ENCODE peak calls at places on chromosomes 16 and 17, in five cellular contexts. One of them, this sample, is unnamed.

GRCh38 chr16:77191259-77191969 is 424 bp downstream of the MON1B start:
- DNase-seq in NCI-H1930: no peak
- DNase-seq in C1 segment of cervical spinal cord: no peak
- DNase-seq in SW480: peak
- DNase-seq in RPMI7951: peak
- DNase-seq in this sample: no peak

GRCh38 chr16:63473710-63474109 is 1437.5 kb upstream of the CDH8 start:
- DNase-seq in NCI-H1930: no peak
- DNase-seq in C1 segment of cervical spinal cord: no peak
- DNase-seq in SW480: no peak
- DNase-seq in RPMI7951: no peak
- DNase-seq in this sample: no peak

GRCh38 chr17:31695456-31696090 is 163.5 kb downstream of the COPRS start:
- DNase-seq in NCI-H1930: no peak
- DNase-seq in C1 segment of cervical spinal cord: no peak
- DNase-seq in SW480: no peak
- DNase-seq in RPMI7951: peak
- DNase-seq in this sample: no peak

GRCh38 chr16:31404353-31405064 is 11.4 kb downstream of the ITGAD start:
- DNase-seq in NCI-H1930: no peak
- DNase-seq in C1 segment of cervical spinal cord: no peak
- DNase-seq in SW480: no peak
- DNase-seq in RPMI7951: peak
- DNase-seq in this sample: no peak

GRCh38 chr17:65515959-65516948 is 45.2 kb downstream of the AXIN2 start:
- DNase-seq in NCI-H1930: no peak
- DNase-seq in C1 segment of cervical spinal cord: no peak
- DNase-seq in SW480: peak
- DNase-seq in RPMI7951: no peak
- DNase-seq in this sample: no peak

GRCh38 chr17:35731239-35731931 is at the start of gene RASL10B:
- DNase-seq in NCI-H1930: peak
- DNase-seq in C1 segment of cervical spinal cord: no peak
- DNase-seq in SW480: peak
- DNase-seq in RPMI7951: peak
- DNase-seq in this sample: no peak

GRCh38 chr17:77124192-77124908 is 16.4 kb upstream of the SEC14L1 start:
- DNase-seq in NCI-H1930: no peak
- DNase-seq in C1 segment of cervical spinal cord: peak
- DNase-seq in SW480: peak
- DNase-seq in RPMI7951: peak
- DNase-seq in this sample: no peak

GRCh38 chr17:57985675-57985974 is 2.4 kb downstream of the VEZF1 start:
- DNase-seq in NCI-H1930: no peak
- DNase-seq in C1 segment of cervical spinal cord: no peak
- DNase-seq in SW480: peak
- DNase-seq in RPMI7951: peak
- DNase-seq in this sample: no peak

GRCh38 chr17:69525920-69526841 is 111.7 kb downstream of the MAP2K6 start:
- DNase-seq in NCI-H1930: peak
- DNase-seq in C1 segment of cervical spinal cord: peak
- DNase-seq in SW480: peak
- DNase-seq in RPMI7951: peak
- DNase-seq in this sample: no peak

GRCh38 chr17:63382826-63383225 is 63.3 kb downstream of the CYB561 start:
- DNase-seq in NCI-H1930: no peak
- DNase-seq in C1 segment of cervical spinal cord: no peak
- DNase-seq in SW480: no peak
- DNase-seq in RPMI7951: peak
- DNase-seq in this sample: no peak

GRCh38 chr17:57577751-57578607 is 167.1 kb downstream of the CCDC182 start:
- DNase-seq in NCI-H1930: no peak
- DNase-seq in C1 segment of cervical spinal cord: peak
- DNase-seq in SW480: no peak
- DNase-seq in RPMI7951: no peak
- DNase-seq in this sample: no peak

This sample was measured in smooth muscle cell of the brain vasculature.